ENCODE peak calls at places on chromosomes 11 and 22, in seven cellular contexts. Q, B, T, F, N, V and J are unnamed samples.

GRCh38 chr11:115471367-115471766 is 32.8 kb downstream of the CADM1 start:
- DNase-seq in Q (no peak), B (no peak), T (no peak), F (peak; percentile 40), N (no peak), V (no peak), J (no peak)

GRCh38 chr22:28435271-28435825 is 244.3 kb downstream of the TTC28 start:
- DNase-seq in Q (no peak), B (no peak), T (peak; percentile 85), F (peak; percentile 78), N (peak; percentile 16), V (no peak), J (no peak)

GRCh38 chr11:68825603-68826002 is 16.1 kb downstream of the CPT1A start:
- DNase-seq in Q (peak; percentile 37), B (no peak), T (no peak), F (peak; percentile 74), N (peak; percentile 90), V (no peak), J (no peak)

GRCh38 chr11:118602331-118602730 is 5.1 kb upstream of the PHLDB1 start:
- DNase-seq in Q (no peak), B (no peak), T (no peak), F (peak; percentile 3), N (no peak), V (no peak), J (no peak)

GRCh38 chr11:120040136-120040840 is 97.6 kb downstream of the TRIM29 start:
- DNase-seq in Q (no peak), B (peak; percentile 52), T (no peak), F (no peak), N (no peak), V (no peak), J (peak; percentile 47)

GRCh38 chr11:78708388-78708787 is 133.7 kb upstream of the NARS2 start:
- DNase-seq in Q (no peak), B (no peak), T (no peak), F (no peak), N (no peak), V (no peak), J (no peak)

GRCh38 chr11:36056160-36056751 is 112.4 kb downstream of the LDLRAD3 start:
- DNase-seq in Q (no peak), B (no peak), T (no peak), F (no peak), N (no peak), V (no peak), J (no peak)

GRCh38 chr11:20020198-20020597 is 140.1 kb downstream of the DBX1 start:
- DNase-seq in Q (no peak), B (no peak), T (no peak), F (no peak), N (no peak), V (no peak), J (no peak)

GRCh38 chr22:21941921-21942320 is 10.7 kb downstream of the PPM1F start:
- DNase-seq in Q (no peak), B (no peak), T (no peak), F (no peak), N (no peak), V (no peak), J (no peak)

GRCh38 chr11:17609536-17610401 is 62.7 kb downstream of the OTOG start:
- DNase-seq in Q (no peak), B (no peak), T (no peak), F (no peak), N (no peak), V (no peak), J (peak; percentile 85)

GRCh38 chr11:121894581-121894980 is 221.4 kb downstream of the BLID start:
- DNase-seq in Q (no peak), B (no peak), T (no peak), F (no peak), N (no peak), V (no peak), J (no peak)

GRCh38 chr11:34333787-34334186 is 24.0 kb downstream of the ABTB2 start:
- DNase-seq in Q (no peak), B (no peak), T (no peak), F (no peak), N (no peak), V (no peak), J (no peak)

GRCh38 chr11:86805873-86806310 is 5.5 kb downstream of the PRSS23 start:
- DNase-seq in Q (no peak), B (no peak), T (no peak), F (no peak), N (no peak), V (no peak), J (no peak)

DNA sequence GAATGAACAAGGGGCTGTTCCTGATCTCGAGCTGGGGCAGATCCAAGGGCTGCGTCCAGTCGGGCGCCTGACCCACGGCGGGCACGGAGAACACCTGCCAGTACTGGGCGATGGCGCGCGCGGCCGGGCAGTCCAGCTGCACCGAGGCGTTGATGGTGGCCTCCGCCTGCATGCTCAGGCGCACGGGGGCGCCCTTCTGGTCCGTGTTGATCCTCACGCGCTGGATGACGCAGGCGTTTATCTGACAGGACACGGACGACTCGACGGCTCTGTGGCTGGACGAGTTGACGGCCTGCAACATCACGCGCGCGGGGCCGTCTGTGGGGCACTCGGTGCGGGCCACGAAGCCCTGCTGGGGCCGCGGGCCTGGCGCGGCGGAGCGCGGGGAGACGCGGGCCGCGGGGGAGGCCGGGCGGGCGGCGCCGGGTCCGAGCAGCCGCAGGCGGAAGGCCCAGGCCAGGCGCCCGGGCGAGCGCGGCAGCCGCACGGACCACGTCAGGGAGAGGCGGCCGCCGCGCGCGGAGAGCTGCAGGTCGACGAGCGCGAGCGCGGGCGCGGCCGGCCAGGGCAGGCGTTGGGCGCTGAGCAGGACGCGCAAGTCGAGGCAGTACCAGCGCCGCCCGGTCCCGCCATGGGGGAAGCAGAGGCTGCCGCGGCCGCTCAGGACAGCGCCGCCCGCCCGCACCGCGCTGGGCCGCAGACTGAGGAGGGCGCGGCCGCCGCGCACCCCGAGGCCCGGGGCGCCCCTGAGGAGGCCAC is 515 bp downstream of the PKDREJ start:
- DNase-seq in Q (no peak), B (peak; percentile 89), T (no peak), F (peak; percentile 65), N (peak; percentile 71), V (no peak), J (no peak)
- TF ChIP-seq POLR2AphosphoS5 in Q (no peak), B (no peak), T (no peak), F (no peak), N (no peak), V (no peak), J (no peak)

GRCh38 chr22:50527921-50528681 is 1.7 kb downstream of the TYMP start:
- DNase-seq in Q (no peak), B (no peak), T (no peak), F (no peak), N (no peak), V (no peak), J (no peak)

GRCh38 chr22:50525991-50526848 is 822 bp upstream of the SCO2 start:
- DNase-seq in Q (no peak), B (peak; percentile 91), T (peak; percentile 64), F (peak; percentile 83), N (peak; percentile 88), V (peak; percentile 84), J (no peak)

GRCh38 chr22:50528682-50529415 is 963 bp downstream of the TYMP start:
- DNase-seq in Q (no peak), B (peak; percentile 80), T (no peak), F (no peak), N (peak; percentile 26), V (no peak), J (no peak)

GRCh38 chr22:50525104-50525958 is at the start of gene SCO2:
- DNase-seq in Q (peak; percentile 93), B (peak; percentile 98), T (peak; percentile 94), F (peak; percentile 98), N (peak; percentile 98), V (peak; percentile 99), J (no peak)

DNA sequence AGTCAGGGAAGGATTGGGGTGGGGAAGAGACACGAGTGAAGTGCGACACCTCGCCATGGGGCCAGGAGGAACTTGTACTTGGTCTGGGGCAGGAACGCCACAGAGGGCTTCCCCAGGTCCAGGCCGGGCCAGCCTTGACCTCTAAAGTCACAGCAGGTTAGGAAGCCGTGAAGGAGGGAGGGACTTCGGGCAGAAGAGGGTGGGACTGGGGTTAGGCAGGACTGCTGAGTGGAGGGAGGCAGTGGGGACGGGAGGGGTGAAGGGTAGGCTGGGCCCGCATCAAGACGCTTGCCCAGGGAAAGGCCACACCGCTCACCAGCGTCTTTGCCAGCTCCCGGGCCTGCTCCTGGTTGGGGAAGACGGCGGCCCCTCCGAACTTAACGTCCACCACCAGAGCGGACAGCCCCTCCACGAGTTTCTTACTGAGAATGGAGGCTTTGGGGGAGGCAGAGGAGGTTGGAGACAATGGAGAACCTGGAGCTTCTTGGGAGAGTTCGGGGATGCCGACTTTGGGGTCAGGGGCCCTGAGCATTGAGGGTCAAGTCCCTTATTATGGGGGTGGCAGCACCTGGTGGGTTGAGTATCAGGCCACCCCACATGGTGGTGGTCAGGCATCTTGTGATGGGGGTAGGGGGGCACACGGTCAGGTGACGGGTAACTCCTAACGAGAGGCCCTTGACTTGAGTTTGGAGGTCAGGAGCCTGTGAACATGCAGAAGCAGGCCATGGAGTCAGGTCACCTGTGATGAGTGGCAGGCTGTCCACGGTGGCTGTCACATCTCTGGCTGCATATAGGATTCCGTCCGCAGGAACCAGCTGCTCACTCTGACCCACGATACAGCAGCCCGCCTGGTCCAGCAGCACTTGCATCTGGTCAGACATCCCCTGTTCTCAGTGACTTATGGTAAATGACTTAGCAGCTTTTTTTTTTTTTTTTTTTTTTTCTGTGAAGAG is 1.7 kb upstream of the SCO2 start:
- DNase-seq in Q (no peak), B (no peak), T (peak; percentile 51), F (peak; percentile 72), N (peak; percentile 74), V (peak; percentile 57), J (no peak)
- TF ChIP-seq POLR2AphosphoS5 in Q (peak; percentile 62), B (no peak), T (no peak), F (peak; percentile 65), N (no peak), V (peak; percentile 6), J (peak; percentile 60)

GRCh38 chr11:105245781-105246315 is 106.3 kb upstream of the CARD18 start:
- DNase-seq in Q (no peak), B (no peak), T (no peak), F (no peak), N (no peak), V (no peak), J (no peak)
- TF ChIP-seq POLR2AphosphoS5 in Q (no peak), B (no peak), T (no peak), F (no peak), N (no peak), V (no peak), J (no peak)

DNA sequence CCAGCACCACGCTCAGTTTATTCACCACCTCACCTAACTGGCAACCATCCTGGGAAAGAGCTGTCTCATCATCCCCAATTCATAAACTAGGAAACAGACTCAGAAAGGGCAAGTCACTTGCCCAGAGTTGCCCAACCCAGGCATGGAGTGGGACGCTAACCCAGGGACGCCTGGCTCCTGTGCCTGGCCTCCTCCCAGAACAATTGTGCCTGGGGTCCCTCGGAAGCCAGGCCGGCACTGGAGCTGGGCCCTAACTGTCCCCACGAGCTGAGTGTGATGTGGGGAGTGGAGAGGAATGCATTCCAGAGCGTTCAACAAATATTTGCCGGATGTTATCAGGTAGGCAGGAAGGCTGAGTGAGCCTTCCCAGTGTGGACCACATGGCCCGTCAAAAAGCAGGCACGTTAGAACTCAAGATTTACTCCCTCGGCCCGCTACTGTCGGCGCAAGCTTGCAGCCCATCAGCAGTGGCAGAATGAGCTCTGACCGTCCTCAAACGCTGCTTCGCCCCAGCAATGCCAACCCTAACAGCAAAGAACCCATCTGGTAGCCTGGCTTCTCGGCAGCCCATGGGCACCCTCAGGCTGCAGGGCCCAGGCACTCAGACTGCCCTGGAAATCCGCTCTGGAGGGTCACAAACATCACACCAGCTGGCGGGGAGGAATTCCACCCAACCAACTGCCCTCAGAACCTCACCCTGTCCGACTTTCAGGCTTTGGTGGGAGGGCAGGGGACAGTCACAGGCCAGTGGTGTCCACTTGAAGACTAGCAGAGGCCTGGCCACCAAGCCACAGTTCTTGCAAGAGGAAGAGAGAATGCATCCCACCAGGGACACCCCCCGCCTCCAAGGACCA is 35.6 kb downstream of the MYH9 start:
- DNase-seq in Q (no peak), B (no peak), T (peak; percentile 76), F (peak; percentile 61), N (no peak), V (no peak), J (no peak)
- TF ChIP-seq POLR2AphosphoS5 in Q (no peak), B (no peak), T (peak; percentile 50), F (no peak), N (no peak), V (no peak), J (no peak)